ENCODE peak calls at places on chromosomes 3 and 15, in nine cellular contexts. One of them, this sample, is unnamed.

GRCh38 chr3:128577711-128578110 is 72.9 kb downstream of the RPN1 start:
- DNase-seq in breast epithelium: no peak
- DNase-seq in lower leg skin: no peak
- DNase-seq in dorsolateral prefrontal cortex: no peak
- DNase-seq in psoas muscle: no peak
- DNase-seq in OCI-LY7: no peak
- DNase-seq in fibroblast of mammary gland: no peak
- DNase-seq in GM12864: no peak
- DNase-seq in HepG2: no peak
- DNase-seq in this sample: no peak

GRCh38 chr3:114294940-114295480 is 1.2 kb downstream of the TIGIT start:
- DNase-seq in breast epithelium: no peak
- DNase-seq in GM12864: no peak
- DNase-seq in OCI-LY7: no peak
- DNase-seq in lower leg skin: no peak
- DNase-seq in dorsolateral prefrontal cortex: no peak
- DNase-seq in HepG2: no peak
- DNase-seq in psoas muscle: no peak
- DNase-seq in fibroblast of mammary gland: no peak
- DNase-seq in this sample: no peak

GRCh38 chr15:37094542-37095196 is 5.7 kb downstream of the MEIS2 start:
- DNase-seq in fibroblast of mammary gland: peak; percentile 88
- DNase-seq in GM12864: no peak
- DNase-seq in breast epithelium: no peak
- DNase-seq in dorsolateral prefrontal cortex: no peak
- DNase-seq in psoas muscle: no peak
- DNase-seq in lower leg skin: no peak
- DNase-seq in HepG2: no peak
- DNase-seq in OCI-LY7: no peak
- DNase-seq in this sample: no peak

GRCh38 chr3:64342940-64343691 is 117.8 kb upstream of the PRICKLE2 start:
- DNase-seq in GM12864: no peak
- DNase-seq in OCI-LY7: no peak
- DNase-seq in HepG2: peak; percentile 13
- DNase-seq in fibroblast of mammary gland: peak; percentile 95
- DNase-seq in lower leg skin: no peak
- DNase-seq in breast epithelium: peak; percentile 56
- DNase-seq in dorsolateral prefrontal cortex: no peak
- DNase-seq in psoas muscle: no peak
- DNase-seq in this sample: no peak

GRCh38 chr3:78204977-78205376 is 1165.1 kb downstream of the ROBO2 start:
- DNase-seq in OCI-LY7: no peak
- DNase-seq in lower leg skin: no peak
- DNase-seq in breast epithelium: no peak
- DNase-seq in fibroblast of mammary gland: peak; percentile 70
- DNase-seq in dorsolateral prefrontal cortex: no peak
- DNase-seq in HepG2: peak; percentile 3
- DNase-seq in GM12864: no peak
- DNase-seq in psoas muscle: no peak
- DNase-seq in this sample: peak; percentile 24

GRCh38 chr15:43260011-43260615 is 6.6 kb downstream of the TGM5 start:
- DNase-seq in HepG2: no peak
- DNase-seq in OCI-LY7: no peak
- DNase-seq in lower leg skin: no peak
- DNase-seq in fibroblast of mammary gland: no peak
- DNase-seq in psoas muscle: no peak
- DNase-seq in dorsolateral prefrontal cortex: no peak
- DNase-seq in GM12864: no peak
- DNase-seq in breast epithelium: no peak
- DNase-seq in this sample: no peak

GRCh38 chr3:126288314-126288713 is 68.9 kb downstream of the KLF15 start:
- DNase-seq in dorsolateral prefrontal cortex: peak; percentile 59
- DNase-seq in lower leg skin: no peak
- DNase-seq in GM12864: no peak
- DNase-seq in breast epithelium: peak; percentile 40
- DNase-seq in psoas muscle: peak; percentile 89
- DNase-seq in fibroblast of mammary gland: no peak
- DNase-seq in OCI-LY7: no peak
- DNase-seq in HepG2: no peak
- DNase-seq in this sample: no peak

GRCh38 chr3:58090351-58090750 is 82.1 kb downstream of the FLNB start:
- DNase-seq in psoas muscle: no peak
- DNase-seq in GM12864: no peak
- DNase-seq in OCI-LY7: no peak
- DNase-seq in breast epithelium: no peak
- DNase-seq in dorsolateral prefrontal cortex: no peak
- DNase-seq in fibroblast of mammary gland: peak; percentile 45
- DNase-seq in lower leg skin: no peak
- DNase-seq in HepG2: no peak
- DNase-seq in this sample: no peak

GRCh38 chr3:105315157-105315556 is 51.6 kb upstream of the ALCAM start:
- DNase-seq in breast epithelium: no peak
- DNase-seq in dorsolateral prefrontal cortex: no peak
- DNase-seq in fibroblast of mammary gland: peak; percentile 2
- DNase-seq in GM12864: no peak
- DNase-seq in psoas muscle: no peak
- DNase-seq in HepG2: no peak
- DNase-seq in OCI-LY7: no peak
- DNase-seq in lower leg skin: no peak
- DNase-seq in this sample: no peak

GRCh38 chr3:3560566-3561336 is 238.5 kb upstream of the LRRN1 start:
- DNase-seq in dorsolateral prefrontal cortex: no peak
- DNase-seq in lower leg skin: no peak
- DNase-seq in OCI-LY7: no peak
- DNase-seq in psoas muscle: no peak
- DNase-seq in HepG2: no peak
- DNase-seq in GM12864: no peak
- DNase-seq in fibroblast of mammary gland: no peak
- DNase-seq in breast epithelium: no peak
- DNase-seq in this sample: no peak

GRCh38 chr3:39106281-39107055 is 959 bp downstream of the GORASP1 start:
- DNase-seq in GM12864: no peak
- DNase-seq in breast epithelium: no peak
- DNase-seq in fibroblast of mammary gland: peak; percentile 45
- DNase-seq in dorsolateral prefrontal cortex: no peak
- DNase-seq in OCI-LY7: no peak
- DNase-seq in psoas muscle: no peak
- DNase-seq in lower leg skin: no peak
- DNase-seq in HepG2: no peak
- DNase-seq in this sample: no peak

GRCh38 chr3:192409203-192409837 is 318.0 kb downstream of the FGF12 start:
- DNase-seq in lower leg skin: no peak
- DNase-seq in HepG2: no peak
- DNase-seq in GM12864: no peak
- DNase-seq in OCI-LY7: no peak
- DNase-seq in fibroblast of mammary gland: peak; percentile 19
- DNase-seq in psoas muscle: peak; percentile 65
- DNase-seq in breast epithelium: no peak
- DNase-seq in dorsolateral prefrontal cortex: peak; percentile 31
- DNase-seq in this sample: no peak
- H3K4me3 ChIP-seq in lower leg skin: peak overlapping the region; percentile 2
- H3K4me3 ChIP-seq in HepG2: no peak overlapping the region
- H3K4me3 ChIP-seq in GM12864: no peak overlapping the region
- H3K4me3 ChIP-seq in OCI-LY7: no peak overlapping the region
- H3K4me3 ChIP-seq in fibroblast of mammary gland: peak overlapping the region; percentile 21
- H3K4me3 ChIP-seq in psoas muscle: peak overlapping the region; percentile 70
- H3K4me3 ChIP-seq in breast epithelium: peak overlapping the region; percentile 47
- H3K4me3 ChIP-seq in dorsolateral prefrontal cortex: peak overlapping the region; percentile 71
- H3K4me3 ChIP-seq in this sample: peak overlapping the region; percentile 92

GRCh38 chr15:40598126-40598525 is 4.1 kb downstream of the KNL1 start:
- DNase-seq in GM12864: no peak
- DNase-seq in HepG2: no peak
- DNase-seq in breast epithelium: no peak
- DNase-seq in fibroblast of mammary gland: no peak
- DNase-seq in OCI-LY7: no peak
- DNase-seq in dorsolateral prefrontal cortex: no peak
- DNase-seq in lower leg skin: no peak
- DNase-seq in psoas muscle: no peak
- DNase-seq in this sample: no peak

GRCh38 chr15:40598672-40599071 is 4.6 kb downstream of the KNL1 start:
- DNase-seq in lower leg skin: no peak
- DNase-seq in dorsolateral prefrontal cortex: no peak
- DNase-seq in OCI-LY7: no peak
- DNase-seq in GM12864: no peak
- DNase-seq in psoas muscle: no peak
- DNase-seq in breast epithelium: no peak
- DNase-seq in fibroblast of mammary gland: no peak
- DNase-seq in HepG2: no peak
- DNase-seq in this sample: no peak

GRCh38 chr15:40595219-40595618 is 1.2 kb downstream of the KNL1 start:
- DNase-seq in fibroblast of mammary gland: no peak
- DNase-seq in psoas muscle: no peak
- DNase-seq in breast epithelium: no peak
- DNase-seq in GM12864: no peak
- DNase-seq in OCI-LY7: no peak
- DNase-seq in HepG2: no peak
- DNase-seq in lower leg skin: no peak
- DNase-seq in dorsolateral prefrontal cortex: no peak
- DNase-seq in this sample: no peak

GRCh38 chr15:40595773-40596172 is 1.7 kb downstream of the KNL1 start:
- DNase-seq in dorsolateral prefrontal cortex: no peak
- DNase-seq in HepG2: no peak
- DNase-seq in GM12864: no peak
- DNase-seq in lower leg skin: no peak
- DNase-seq in breast epithelium: no peak
- DNase-seq in OCI-LY7: no peak
- DNase-seq in fibroblast of mammary gland: no peak
- DNase-seq in psoas muscle: no peak
- DNase-seq in this sample: no peak

GRCh38 chr15:40597024-40597423 is 3.0 kb downstream of the KNL1 start:
- DNase-seq in HepG2: no peak
- DNase-seq in dorsolateral prefrontal cortex: no peak
- DNase-seq in breast epithelium: no peak
- DNase-seq in OCI-LY7: no peak
- DNase-seq in GM12864: no peak
- DNase-seq in fibroblast of mammary gland: no peak
- DNase-seq in lower leg skin: no peak
- DNase-seq in psoas muscle: no peak
- DNase-seq in this sample: no peak
- H3K4me3 ChIP-seq in HepG2: no peak overlapping the region
- H3K4me3 ChIP-seq in dorsolateral prefrontal cortex: no peak overlapping the region
- H3K4me3 ChIP-seq in breast epithelium: no peak overlapping the region
- H3K4me3 ChIP-seq in OCI-LY7: no peak overlapping the region
- H3K4me3 ChIP-seq in GM12864: no peak overlapping the region
- H3K4me3 ChIP-seq in fibroblast of mammary gland: no peak overlapping the region
- H3K4me3 ChIP-seq in lower leg skin: no peak overlapping the region
- H3K4me3 ChIP-seq in psoas muscle: no peak overlapping the region
- H3K4me3 ChIP-seq in this sample: no peak overlapping the region

DNA sequence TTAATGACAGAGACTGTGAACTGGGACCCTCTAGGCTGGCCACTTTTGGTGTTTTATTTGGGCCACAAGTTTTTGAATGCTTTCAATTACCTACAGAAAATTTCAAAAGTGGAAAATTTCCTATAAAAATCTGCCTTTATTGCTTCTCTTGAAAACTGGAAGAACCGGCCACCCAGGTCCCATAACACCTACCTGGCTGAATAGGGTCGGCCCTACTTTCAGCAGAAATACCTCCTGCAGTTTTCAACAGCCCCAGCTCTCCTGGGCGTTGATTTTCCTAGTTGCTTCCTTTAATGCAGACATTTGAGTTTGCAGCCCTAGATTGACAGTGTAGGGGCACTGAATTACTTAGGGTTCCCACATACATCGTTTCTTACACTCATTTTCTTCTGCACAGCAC is 719 bp upstream of the SRPRB start:
- DNase-seq in dorsolateral prefrontal cortex: no peak
- DNase-seq in fibroblast of mammary gland: no peak
- DNase-seq in lower leg skin: no peak
- DNase-seq in HepG2: no peak
- DNase-seq in GM12864: no peak
- DNase-seq in breast epithelium: no peak
- DNase-seq in psoas muscle: no peak
- DNase-seq in OCI-LY7: no peak
- DNase-seq in this sample: no peak
- H3K4me3 ChIP-seq in dorsolateral prefrontal cortex: peak overlapping the region; percentile 93
- H3K4me3 ChIP-seq in fibroblast of mammary gland: no peak overlapping the region
- H3K4me3 ChIP-seq in lower leg skin: no peak overlapping the region
- H3K4me3 ChIP-seq in HepG2: peak overlapping the region; percentile 85
- H3K4me3 ChIP-seq in GM12864: peak overlapping the region; percentile 77
- H3K4me3 ChIP-seq in breast epithelium: no peak overlapping the region
- H3K4me3 ChIP-seq in psoas muscle: peak overlapping the region; percentile 85
- H3K4me3 ChIP-seq in OCI-LY7: peak overlapping the region; percentile 87
- H3K4me3 ChIP-seq in this sample: no peak overlapping the region

GRCh38 chr3:171455603-171456550 is 4.3 kb downstream of the TNIK start:
- DNase-seq in OCI-LY7: no peak
- DNase-seq in psoas muscle: no peak
- DNase-seq in fibroblast of mammary gland: no peak
- DNase-seq in dorsolateral prefrontal cortex: no peak
- DNase-seq in lower leg skin: no peak
- DNase-seq in breast epithelium: no peak
- DNase-seq in HepG2: no peak
- DNase-seq in GM12864: no peak
- DNase-seq in this sample: no peak

GRCh38 chr3:171456765-171457164 is 3.4 kb downstream of the TNIK start:
- DNase-seq in lower leg skin: no peak
- DNase-seq in breast epithelium: no peak
- DNase-seq in OCI-LY7: no peak
- DNase-seq in HepG2: no peak
- DNase-seq in dorsolateral prefrontal cortex: no peak
- DNase-seq in psoas muscle: no peak
- DNase-seq in fibroblast of mammary gland: no peak
- DNase-seq in GM12864: no peak
- DNase-seq in this sample: no peak

GRCh38 chr3:171454026-171454425 is 6.2 kb downstream of the TNIK start:
- DNase-seq in OCI-LY7: no peak
- DNase-seq in psoas muscle: no peak
- DNase-seq in lower leg skin: no peak
- DNase-seq in HepG2: no peak
- DNase-seq in dorsolateral prefrontal cortex: no peak
- DNase-seq in GM12864: no peak
- DNase-seq in breast epithelium: no peak
- DNase-seq in fibroblast of mammary gland: no peak
- DNase-seq in this sample: no peak

GRCh38 chr3:171451915-171452707 is 8.1 kb downstream of the TNIK start:
- DNase-seq in OCI-LY7: no peak
- DNase-seq in dorsolateral prefrontal cortex: no peak
- DNase-seq in breast epithelium: no peak
- DNase-seq in fibroblast of mammary gland: no peak
- DNase-seq in lower leg skin: no peak
- DNase-seq in HepG2: no peak
- DNase-seq in psoas muscle: no peak
- DNase-seq in GM12864: no peak
- DNase-seq in this sample: no peak

DNA sequence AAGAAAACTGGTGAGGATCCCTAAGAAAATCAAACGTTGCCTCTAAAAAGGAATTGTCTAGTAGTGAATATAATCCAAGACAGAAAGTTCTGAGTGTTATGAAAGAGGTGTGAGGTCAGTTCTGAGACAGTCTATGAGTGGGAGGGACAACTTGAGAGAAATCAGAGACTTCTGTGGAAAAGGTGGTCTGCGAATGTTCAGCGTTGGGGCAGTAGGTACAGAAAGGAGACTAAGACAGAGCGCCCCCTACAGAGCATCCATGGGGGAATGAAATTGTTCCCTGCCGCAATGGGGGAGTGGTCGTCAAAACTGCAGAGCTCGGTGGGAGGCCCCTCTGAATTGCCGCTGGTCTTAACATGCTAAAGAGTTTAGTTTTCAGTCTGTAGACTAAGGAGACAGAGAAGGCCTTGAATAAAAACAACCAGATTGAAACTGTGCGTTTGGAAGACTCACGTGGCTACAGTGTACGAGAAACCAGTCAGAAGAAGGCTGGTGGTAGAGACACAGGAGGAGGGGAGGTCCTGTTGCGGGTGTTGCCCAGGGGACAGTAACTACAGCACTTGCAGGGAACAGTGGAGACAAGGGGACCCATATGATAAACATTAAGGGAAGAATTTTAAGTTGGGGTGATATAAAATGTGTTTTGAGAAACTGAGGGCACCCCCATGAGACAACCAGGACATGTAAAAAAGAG is 6.9 kb downstream of the TNIK start:
- DNase-seq in lower leg skin: no peak
- DNase-seq in psoas muscle: no peak
- DNase-seq in GM12864: no peak
- DNase-seq in breast epithelium: no peak
- DNase-seq in OCI-LY7: no peak
- DNase-seq in HepG2: no peak
- DNase-seq in dorsolateral prefrontal cortex: no peak
- DNase-seq in fibroblast of mammary gland: peak; percentile 2
- DNase-seq in this sample: no peak
- H3K4me3 ChIP-seq in lower leg skin: no peak overlapping the region
- H3K4me3 ChIP-seq in psoas muscle: no peak overlapping the region
- H3K4me3 ChIP-seq in GM12864: no peak overlapping the region
- H3K4me3 ChIP-seq in breast epithelium: no peak overlapping the region
- H3K4me3 ChIP-seq in OCI-LY7: no peak overlapping the region
- H3K4me3 ChIP-seq in HepG2: no peak overlapping the region
- H3K4me3 ChIP-seq in dorsolateral prefrontal cortex: peak overlapping the region; percentile 17
- H3K4me3 ChIP-seq in fibroblast of mammary gland: no peak overlapping the region
- H3K4me3 ChIP-seq in this sample: no peak overlapping the region

This sample was measured in SK-N-MC.